ENCODE peak calls at places on chromosomes 5 and 9, in ten cellular contexts. M is ascending aorta; W is stomach; A is transverse colon; B is fibroblast of lung; V is CD4-positive, alpha-beta memory T cell; R is A549; C is lung; U is aorta; T is Peyer's patch. Q is an unnamed sample.
A peak's percentile ranks its signal among the peaks of the same experiment; 100 is the strongest.

GRCh38 chr5:159877894-159878448 is 38.3 kb upstream of the ADRA1B start:
- DNase-seq in T (no peak), U (no peak), A (peak; percentile 18), M (peak; percentile 77), V (no peak), W (peak; percentile 72), R (no peak), B (no peak), C (peak; percentile 70), Q (peak; percentile 74)

GRCh38 chr9:70069734-70070133 is 26.1 kb downstream of the MAMDC2 start:
- DNase-seq in M (no peak), A (no peak), B (no peak), C (no peak), U (no peak), R (no peak), W (no peak), T (no peak), V (no peak), Q (no peak)

GRCh38 chr9:105173306-105173705 is 71.1 kb upstream of the SLC44A1 start:
- DNase-seq in R (no peak), W (no peak), C (no peak), M (no peak), B (no peak), T (no peak), A (no peak), U (no peak), V (no peak), Q (no peak)

GRCh38 chr5:15687401-15687800 is 187.4 kb downstream of the FBXL7 start:
- DNase-seq in V (no peak), A (no peak), M (no peak), U (no peak), R (no peak), B (no peak), C (no peak), T (no peak), W (no peak), Q (no peak)

GRCh38 chr5:74409166-74409706 is 231.3 kb downstream of the ENC1 start:
- DNase-seq in B (no peak), C (no peak), T (no peak), U (no peak), R (no peak), M (no peak), A (no peak), W (peak; percentile 53), V (no peak), Q (no peak)

GRCh38 chr9:75967556-75967955 is 77.1 kb downstream of the PCSK5 start:
- DNase-seq in M (no peak), T (no peak), C (no peak), U (no peak), R (no peak), A (no peak), W (no peak), V (no peak), B (no peak), Q (no peak)

GRCh38 chr9:97984188-97985057 is 1.3 kb downstream of the ANP32B start:
- DNase-seq in M (peak; percentile 85), A (peak; percentile 79), C (peak; percentile 84), R (peak; percentile 80), U (peak; percentile 96), W (peak; percentile 81), B (peak; percentile 81), T (peak; percentile 84), V (peak; percentile 86), Q (peak; percentile 76)

GRCh38 chr5:147168578-147169327 is 66.1 kb upstream of the STK32A start:
- DNase-seq in A (no peak), B (peak; percentile 40), V (no peak), W (no peak), M (no peak), R (no peak), C (no peak), U (no peak), T (no peak), Q (no peak)

GRCh38 chr5:15683332-15683731 is 183.4 kb downstream of the FBXL7 start:
- DNase-seq in B (peak; percentile 50), T (no peak), M (no peak), A (peak; percentile 19), C (no peak), V (no peak), W (no peak), R (peak; percentile 12), U (no peak), Q (no peak)

GRCh38 chr9:83140061-83140460 is 77.1 kb upstream of the RASEF start:
- DNase-seq in R (no peak), C (no peak), V (no peak), A (no peak), W (no peak), M (no peak), T (no peak), B (no peak), U (no peak), Q (no peak)

GRCh38 chr5:96093340-96093739 is 131.7 kb upstream of the ELL2 start:
- DNase-seq in V (no peak), C (no peak), B (no peak), W (peak; percentile 81), T (no peak), U (no peak), R (no peak), A (no peak), M (no peak), Q (no peak)

GRCh38 chr5:943201-943873 is 50.7 kb downstream of the TRIP13 start:
- DNase-seq in U (no peak), R (no peak), T (no peak), M (no peak), A (no peak), V (no peak), C (no peak), B (no peak), W (no peak), Q (peak; percentile 4)

GRCh38 chr5:171484460-171484899 is 65.0 kb downstream of the FGF18 start:
- DNase-seq in A (peak; percentile 25), C (no peak), W (no peak), T (no peak), B (peak; percentile 40), U (no peak), M (no peak), V (peak; percentile 37), R (peak; percentile 26), Q (peak; percentile 33)

GRCh38 chr5:56232538-56232937 is 592 bp downstream of the ANKRD55 start:
- DNase-seq in R (no peak), T (no peak), U (no peak), M (no peak), C (no peak), V (no peak), A (no peak), W (no peak), B (no peak), Q (no peak)

GRCh38 chr5:41369799-41370198 is 140.6 kb downstream of the PLCXD3 start:
- DNase-seq in A (no peak), R (no peak), W (no peak), C (no peak), B (no peak), V (no peak), T (no peak), M (no peak), U (no peak), Q (no peak)

GRCh38 chr9:131747352-131747751 is 7.5 kb upstream of the RAPGEF1 start:
- DNase-seq in U (no peak), V (peak; percentile 55), R (peak; percentile 84), W (no peak), B (peak; percentile 74), A (no peak), M (no peak), T (no peak), C (no peak), Q (no peak)

GRCh38 chr5:97545856-97546570 is 363.0 kb upstream of the RIOK2 start:
- DNase-seq in C (no peak), U (no peak), A (no peak), V (no peak), B (no peak), R (no peak), W (no peak), M (no peak), T (no peak), Q (no peak)

GRCh38 chr5:119321569-119322311 is 34.1 kb upstream of the TNFAIP8 start:
- DNase-seq in M (no peak), T (no peak), V (no peak), U (no peak), B (no peak), W (no peak), C (no peak), A (no peak), R (no peak), Q (no peak)
- H3K4me1 ChIP-seq in M (peaks cover 4% of the 10 kb centered on the region), T (peaks cover 16% of the 10 kb centered on the region), V (peaks cover 92% of the 10 kb centered on the region), U (peaks cover 4% of the 10 kb centered on the region), B (peaks cover 7% of the 10 kb centered on the region), W (peaks cover 23% of the 10 kb centered on the region), C (no peaks in the 10 kb centered on the region), A (peaks cover 4% of the 10 kb centered on the region), R (peaks cover 52% of the 10 kb centered on the region), Q (peaks cover 3% of the 10 kb centered on the region)

GRCh38 chr5:93572773-93573626 is 8.0 kb downstream of the NR2F1-AS1 start:
- DNase-seq in B (peak; percentile 64), W (no peak), C (no peak), A (no peak), R (no peak), V (no peak), M (no peak), T (no peak), U (no peak), Q (no peak)
- H3K4me3 ChIP-seq in B (peak overlapping the region; percentile 12), W (peak overlapping the region; percentile 1), C (no peak overlapping the region), A (no peak overlapping the region), R (no peak overlapping the region), V (no peak overlapping the region), M (no peak overlapping the region), T (no peak overlapping the region), U (no peak overlapping the region), Q (no peak overlapping the region)

GRCh38 chr9:33051149-33051548 is 25.3 kb downstream of the SMU1 start:
- DNase-seq in A (no peak), B (no peak), R (no peak), W (no peak), U (no peak), T (no peak), C (no peak), V (no peak), M (no peak), Q (no peak)
- H3K4me1 ChIP-seq in A (no peaks in the 10 kb centered on the region), B (no peaks in the 10 kb centered on the region), R (no peaks in the 10 kb centered on the region), W (no peaks in the 10 kb centered on the region), U (no peaks in the 10 kb centered on the region), T (no peaks in the 10 kb centered on the region), C (no peaks in the 10 kb centered on the region), V (no peaks in the 10 kb centered on the region), M (no peaks in the 10 kb centered on the region), Q (no peaks in the 10 kb centered on the region)

GRCh38 chr5:36237756-36238155 is 4.0 kb downstream of the NADK2 start:
- DNase-seq in M (no peak), T (no peak), A (no peak), C (no peak), U (no peak), B (no peak), V (no peak), W (no peak), R (no peak), Q (no peak)

GRCh38 chr5:36240779-36241635 is 718 bp downstream of the NADK2 start:
- DNase-seq in W (peak; percentile 64), A (peak; percentile 68), V (no peak), R (peak; percentile 60), B (peak; percentile 63), C (peak; percentile 53), T (peak; percentile 70), U (peak; percentile 86), M (peak; percentile 77), Q (peak; percentile 75)

GRCh38 chr5:36238896-36239295 is 2.8 kb downstream of the NADK2 start:
- DNase-seq in A (no peak), W (no peak), M (no peak), R (no peak), U (no peak), C (no peak), T (no peak), B (no peak), V (no peak), Q (no peak)

GRCh38 chr5:36241636-36242533 is at the start of gene NADK2:
- DNase-seq in V (peak; percentile 95), B (peak; percentile 96), M (peak; percentile 98), T (peak; percentile 96), C (peak; percentile 94), U (peak; percentile 98), R (peak; percentile 96), W (peak; percentile 94), A (peak; percentile 95), Q (peak; percentile 96)

GRCh38 chr5:36239370-36240293 is 2.1 kb downstream of the NADK2 start:
- DNase-seq in M (no peak), T (no peak), V (peak; percentile 4), B (no peak), U (no peak), C (no peak), R (no peak), A (no peak), W (no peak), Q (no peak)
- H3K4me3 ChIP-seq in M (peak overlapping the region; percentile 88), T (no peak overlapping the region), V (no peak overlapping the region), B (no peak overlapping the region), U (peak overlapping the region; percentile 68), C (no peak overlapping the region), R (no peak overlapping the region), A (no peak overlapping the region), W (peak overlapping the region; percentile 91), Q (peak overlapping the region; percentile 99)